ENCODE peak calls at places on chromosomes 13 and 19, in eight cellular contexts. N is frontal cortex; L is stimulated activated CD4-positive, alpha-beta T cell treated with anti-CD3 and anti-CD28 coated beads, Interleukin-1b, Interleukin-23, amount 100 ng/mL, for 1 hour; R is fibroblast of the conjunctiva; D is fibroblast of villous mesenchyme; C is choroid plexus epithelial cell; K is anterior cingulate cortex; I is dermis microvascular lymphatic vessel endothelial cell. W is an unnamed sample.

GRCh38 chr13:44335463-44335862 is 38.2 kb upstream of the SERP2 start:
- DNase-seq in I (no peak), N (no peak), C (no peak), R (no peak), D (no peak), L (no peak), K (no peak), W (no peak)

GRCh38 chr19:46022061-46022430 is 807 bp downstream of the PGLYRP1 start:
- DNase-seq in K (no peak), R (no peak), C (no peak), L (no peak), I (no peak), D (no peak), N (no peak), W (no peak)

GRCh38 chr19:10390652-10391286 is 10.4 kb upstream of the TYK2 start:
- DNase-seq in I (peak), N (peak), C (peak), K (peak), L (peak), D (peak), R (peak), W (peak)

GRCh38 chr19:35171730-35172129 is 17.2 kb downstream of the FXYD5 start:
- DNase-seq in K (no peak), N (no peak), I (no peak), D (no peak), C (no peak), L (no peak), R (no peak), W (no peak)

GRCh38 chr13:24212674-24213073 is 52.2 kb downstream of the SPATA13 start:
- DNase-seq in D (no peak), I (no peak), C (peak), L (no peak), K (no peak), N (no peak), R (no peak), W (no peak)

GRCh38 chr19:40474737-40475136 is 7.9 kb downstream of the SPTBN4 start:
- DNase-seq in D (no peak), R (no peak), N (no peak), C (no peak), I (no peak), K (no peak), L (no peak), W (no peak)

GRCh38 chr19:1591421-1592022 is 1.1 kb downstream of the MBD3 start:
- DNase-seq in I (peak), R (no peak), D (peak), L (no peak), K (no peak), C (no peak), N (no peak), W (peak)

GRCh38 chr19:2051771-2052704 is 994 bp upstream of the MKNK2 start:
- DNase-seq in C (no peak), N (no peak), R (no peak), I (peak), K (no peak), L (no peak), D (no peak), W (no peak)

GRCh38 chr13:47798194-47798593 is 202.9 kb downstream of the SUCLA2 start:
- DNase-seq in N (no peak), I (no peak), C (no peak), K (no peak), L (no peak), R (no peak), D (no peak), W (no peak)

GRCh38 chr19:15418112-15418587 is 638 bp downstream of the AKAP8L start:
- DNase-seq in N (no peak), D (no peak), K (no peak), L (no peak), C (peak), R (no peak), I (peak), W (peak)

GRCh38 chr19:51739466-51740213 is 12.0 kb downstream of the FPR1 start:
- DNase-seq in C (no peak), L (no peak), N (no peak), D (no peak), R (no peak), I (no peak), K (no peak), W (no peak)

GRCh38 chr19:16637535-16637934 is 9.5 kb upstream of the MED26 start:
- DNase-seq in I (no peak), D (no peak), R (no peak), K (no peak), L (no peak), C (no peak), N (no peak), W (no peak)

GRCh38 chr13:110113284-110113764 is 193.6 kb downstream of the COL4A1 start:
- DNase-seq in N (no peak), K (no peak), R (no peak), D (peak), L (no peak), I (no peak), C (peak), W (peak)

GRCh38 chr19:29308977-29309520 is 96.1 kb upstream of the UQCRFS1 start:
- DNase-seq in I (no peak), K (no peak), L (no peak), C (no peak), N (no peak), D (no peak), R (no peak), W (no peak)

GRCh38 chr13:100095498-100095897 is 6.6 kb downstream of the PCCA start:
- DNase-seq in N (no peak), L (no peak), C (no peak), I (no peak), K (no peak), D (no peak), R (no peak), W (no peak)

GRCh38 chr13:23621316-23621645 is 51.1 kb downstream of the TNFRSF19 start:
- DNase-seq in K (no peak), R (no peak), N (no peak), I (peak), C (peak), D (peak), L (no peak), W (peak)

GRCh38 chr13:68727165-68727564 is 1380.5 kb upstream of the ATXN8OS start:
- DNase-seq in L (no peak), C (no peak), K (no peak), R (no peak), I (no peak), D (no peak), N (no peak), W (no peak)

GRCh38 chr19:3849787-3850186 is 19.1 kb downstream of the ZFR2 start:
- DNase-seq in D (no peak), N (no peak), I (no peak), C (no peak), L (no peak), K (no peak), R (no peak), W (no peak)

GRCh38 chr13:73730014-73730413 is 404.2 kb downstream of the KLF12 start:
- DNase-seq in I (no peak), K (no peak), C (no peak), R (no peak), L (no peak), N (no peak), D (no peak), W (no peak)

GRCh38 chr19:495440-496332 is 600 bp upstream of the MADCAM1 start:
- DNase-seq in L (no peak), C (no peak), I (no peak), N (no peak), K (no peak), R (no peak), D (no peak), W (peak)

GRCh38 chr13:21240586-21240985 is 64.1 kb downstream of the MRPL57 start:
- DNase-seq in D (peak), L (no peak), C (peak), I (peak), R (no peak), K (no peak), N (no peak), W (peak)

GRCh38 chr19:15469513-15470297 is 5.4 kb upstream of the RASAL3 start:
- DNase-seq in N (no peak), I (peak), R (no peak), C (no peak), K (no peak), D (no peak), L (no peak), W (no peak)

GRCh38 chr19:2014731-2015610 is 543 bp downstream of the BTBD2 start:
- DNase-seq in K (no peak), C (no peak), D (no peak), N (no peak), R (no peak), L (no peak), I (no peak), W (no peak)

GRCh38 chr19:14091885-14092462 is 1.4 kb upstream of the SAMD1 start:
- DNase-seq in N (no peak), C (no peak), I (no peak), K (no peak), D (no peak), R (no peak), L (no peak), W (no peak)

GRCh38 chr19:33724723-33725060 is 72.0 kb upstream of the KCTD15 start:
- DNase-seq in L (no peak), K (no peak), N (no peak), D (no peak), R (no peak), I (no peak), C (no peak), W (no peak)

GRCh38 chr13:109465151-109465550 is 321.2 kb downstream of the IRS2 start:
- DNase-seq in K (no peak), D (peak), L (no peak), C (peak), I (no peak), N (no peak), R (peak), W (no peak)

GRCh38 chr13:28538932-28539331 is 44.0 kb upstream of the FLT1 start:
- DNase-seq in I (no peak), R (no peak), N (no peak), D (no peak), C (no peak), K (no peak), L (no peak), W (no peak)

GRCh38 chr13:104954210-104954609 is 1581.3 kb downstream of the EFNB2 start:
- DNase-seq in D (peak), L (no peak), R (peak), C (peak), N (no peak), K (no peak), I (no peak), W (peak)

GRCh38 chr19:16888629-16889371 is at the start of gene F2RL3:
- DNase-seq in R (no peak), N (no peak), L (no peak), K (no peak), C (no peak), I (peak), D (peak), W (peak)

GRCh38 chr13:75299206-75299605 is 182.8 kb downstream of the TBC1D4 start:
- DNase-seq in I (no peak), K (no peak), L (no peak), R (no peak), N (no peak), D (no peak), C (no peak), W (no peak)

GRCh38 chr19:33399081-33399744 is 25.7 kb downstream of the CEBPG start:
- DNase-seq in K (no peak), D (no peak), N (no peak), C (no peak), I (no peak), R (no peak), L (no peak), W (no peak)

GRCh38 chr13:80881495-80882482 is 540.9 kb upstream of the SPRY2 start:
- DNase-seq in I (peak), C (peak), L (no peak), K (no peak), N (no peak), R (no peak), D (peak), W (peak)

W was measured in fibroblast of pulmonary artery.